ENCODE peak calls at places on chromosomes 7 and 10, in five cellular contexts. One of them, this sample, is unnamed.

GRCh38 chr7:87797798-87798403 is 78.3 kb downstream of the SLC25A40 start:
- DNase-seq in stimulated activated CD4-positive, alpha-beta T cell treated with anti-CD3 and anti-CD28 coated beads, Interleukin-15, amount 100 ng/mL, for 24 hours: no peak
- DNase-seq in Caki2: peak; percentile 60
- DNase-seq in NCI-H2171 treated with DMSO at 0.1 percent for 48 hours: peak; percentile 74
- DNase-seq in M059J: peak; percentile 62
- DNase-seq in this sample: peak; percentile 25

GRCh38 chr7:117117172-117117571 is 163.9 kb downstream of the ST7 start:
- DNase-seq in stimulated activated CD4-positive, alpha-beta T cell treated with anti-CD3 and anti-CD28 coated beads, Interleukin-15, amount 100 ng/mL, for 24 hours: no peak
- DNase-seq in Caki2: no peak
- DNase-seq in NCI-H2171 treated with DMSO at 0.1 percent for 48 hours: no peak
- DNase-seq in M059J: no peak
- DNase-seq in this sample: no peak

GRCh38 chr10:109067051-109067450 is 856.3 kb downstream of the XPNPEP1 start:
- DNase-seq in stimulated activated CD4-positive, alpha-beta T cell treated with anti-CD3 and anti-CD28 coated beads, Interleukin-15, amount 100 ng/mL, for 24 hours: no peak
- DNase-seq in Caki2: peak; percentile 39
- DNase-seq in NCI-H2171 treated with DMSO at 0.1 percent for 48 hours: no peak
- DNase-seq in M059J: no peak
- DNase-seq in this sample: no peak

GRCh38 chr7:28725911-28726310 is 232.2 kb downstream of the TRIL start:
- DNase-seq in stimulated activated CD4-positive, alpha-beta T cell treated with anti-CD3 and anti-CD28 coated beads, Interleukin-15, amount 100 ng/mL, for 24 hours: no peak
- DNase-seq in Caki2: no peak
- DNase-seq in NCI-H2171 treated with DMSO at 0.1 percent for 48 hours: no peak
- DNase-seq in M059J: peak; percentile 50
- DNase-seq in this sample: no peak

GRCh38 chr10:8315619-8316021 is 261.1 kb downstream of the GATA3 start:
- DNase-seq in stimulated activated CD4-positive, alpha-beta T cell treated with anti-CD3 and anti-CD28 coated beads, Interleukin-15, amount 100 ng/mL, for 24 hours: no peak
- DNase-seq in Caki2: no peak
- DNase-seq in NCI-H2171 treated with DMSO at 0.1 percent for 48 hours: no peak
- DNase-seq in M059J: no peak
- DNase-seq in this sample: no peak

GRCh38 chr7:64521409-64521984 is 41.4 kb downstream of the ZNF680 start:
- DNase-seq in stimulated activated CD4-positive, alpha-beta T cell treated with anti-CD3 and anti-CD28 coated beads, Interleukin-15, amount 100 ng/mL, for 24 hours: no peak
- DNase-seq in Caki2: no peak
- DNase-seq in NCI-H2171 treated with DMSO at 0.1 percent for 48 hours: no peak
- DNase-seq in M059J: no peak
- DNase-seq in this sample: no peak

GRCh38 chr7:132666786-132667185 is 90.5 kb upstream of the PLXNA4 start:
- DNase-seq in stimulated activated CD4-positive, alpha-beta T cell treated with anti-CD3 and anti-CD28 coated beads, Interleukin-15, amount 100 ng/mL, for 24 hours: no peak
- DNase-seq in Caki2: no peak
- DNase-seq in NCI-H2171 treated with DMSO at 0.1 percent for 48 hours: no peak
- DNase-seq in M059J: peak; percentile 50
- DNase-seq in this sample: no peak

GRCh38 chr7:93117327-93117726 is 452 bp downstream of the SAMD9 start:
- DNase-seq in stimulated activated CD4-positive, alpha-beta T cell treated with anti-CD3 and anti-CD28 coated beads, Interleukin-15, amount 100 ng/mL, for 24 hours: no peak
- DNase-seq in Caki2: peak; percentile 3
- DNase-seq in NCI-H2171 treated with DMSO at 0.1 percent for 48 hours: no peak
- DNase-seq in M059J: peak; percentile 34
- DNase-seq in this sample: no peak

GRCh38 chr7:122463631-122464030 is 159.1 kb upstream of the FEZF1 start:
- DNase-seq in stimulated activated CD4-positive, alpha-beta T cell treated with anti-CD3 and anti-CD28 coated beads, Interleukin-15, amount 100 ng/mL, for 24 hours: no peak
- DNase-seq in Caki2: no peak
- DNase-seq in NCI-H2171 treated with DMSO at 0.1 percent for 48 hours: no peak
- DNase-seq in M059J: no peak
- DNase-seq in this sample: no peak

GRCh38 chr7:81111781-81112540 is 193.1 kb upstream of the SEMA3C start:
- DNase-seq in stimulated activated CD4-positive, alpha-beta T cell treated with anti-CD3 and anti-CD28 coated beads, Interleukin-15, amount 100 ng/mL, for 24 hours: no peak
- DNase-seq in Caki2: no peak
- DNase-seq in NCI-H2171 treated with DMSO at 0.1 percent for 48 hours: no peak
- DNase-seq in M059J: peak; percentile 69
- DNase-seq in this sample: no peak

GRCh38 chr7:120942861-120943260 is 7.7 kb upstream of the ING3 start:
- DNase-seq in stimulated activated CD4-positive, alpha-beta T cell treated with anti-CD3 and anti-CD28 coated beads, Interleukin-15, amount 100 ng/mL, for 24 hours: no peak
- DNase-seq in Caki2: no peak
- DNase-seq in NCI-H2171 treated with DMSO at 0.1 percent for 48 hours: no peak
- DNase-seq in M059J: no peak
- DNase-seq in this sample: no peak

GRCh38 chr7:158001621-158002320 is 585.9 kb downstream of the PTPRN2 start:
- DNase-seq in stimulated activated CD4-positive, alpha-beta T cell treated with anti-CD3 and anti-CD28 coated beads, Interleukin-15, amount 100 ng/mL, for 24 hours: no peak
- DNase-seq in Caki2: no peak
- DNase-seq in NCI-H2171 treated with DMSO at 0.1 percent for 48 hours: peak; percentile 4
- DNase-seq in M059J: peak; percentile 78
- DNase-seq in this sample: peak; percentile 75

GRCh38 chr10:132146941-132147915 is 39.5 kb upstream of the DPYSL4 start:
- DNase-seq in stimulated activated CD4-positive, alpha-beta T cell treated with anti-CD3 and anti-CD28 coated beads, Interleukin-15, amount 100 ng/mL, for 24 hours: no peak
- DNase-seq in Caki2: no peak
- DNase-seq in NCI-H2171 treated with DMSO at 0.1 percent for 48 hours: no peak
- DNase-seq in M059J: no peak
- DNase-seq in this sample: no peak

GRCh38 chr10:72692057-72692891 is at the start of gene MCU:
- DNase-seq in stimulated activated CD4-positive, alpha-beta T cell treated with anti-CD3 and anti-CD28 coated beads, Interleukin-15, amount 100 ng/mL, for 24 hours: peak; percentile 97
- DNase-seq in Caki2: peak; percentile 89
- DNase-seq in NCI-H2171 treated with DMSO at 0.1 percent for 48 hours: peak; percentile 35
- DNase-seq in M059J: peak; percentile 66
- DNase-seq in this sample: no peak

GRCh38 chr10:132463333-132464255 is 66.6 kb downstream of the PWWP2B start:
- DNase-seq in stimulated activated CD4-positive, alpha-beta T cell treated with anti-CD3 and anti-CD28 coated beads, Interleukin-15, amount 100 ng/mL, for 24 hours: no peak
- DNase-seq in Caki2: no peak
- DNase-seq in NCI-H2171 treated with DMSO at 0.1 percent for 48 hours: no peak
- DNase-seq in M059J: no peak
- DNase-seq in this sample: no peak

GRCh38 chr10:29522038-29522855 is 112.5 kb downstream of the SVIL start:
- DNase-seq in stimulated activated CD4-positive, alpha-beta T cell treated with anti-CD3 and anti-CD28 coated beads, Interleukin-15, amount 100 ng/mL, for 24 hours: no peak
- DNase-seq in Caki2: no peak
- DNase-seq in NCI-H2171 treated with DMSO at 0.1 percent for 48 hours: no peak
- DNase-seq in M059J: peak; percentile 40
- DNase-seq in this sample: no peak

GRCh38 chr7:22726345-22726848 is 603 bp upstream of the IL6 start:
- DNase-seq in stimulated activated CD4-positive, alpha-beta T cell treated with anti-CD3 and anti-CD28 coated beads, Interleukin-15, amount 100 ng/mL, for 24 hours: peak; percentile 69
- DNase-seq in Caki2: peak; percentile 90
- DNase-seq in NCI-H2171 treated with DMSO at 0.1 percent for 48 hours: peak; percentile 68
- DNase-seq in M059J: peak; percentile 92
- DNase-seq in this sample: peak; percentile 19

GRCh38 chr10:4061441-4061951 is 276.5 kb upstream of the KLF6 start:
- DNase-seq in stimulated activated CD4-positive, alpha-beta T cell treated with anti-CD3 and anti-CD28 coated beads, Interleukin-15, amount 100 ng/mL, for 24 hours: no peak
- DNase-seq in Caki2: no peak
- DNase-seq in NCI-H2171 treated with DMSO at 0.1 percent for 48 hours: no peak
- DNase-seq in M059J: no peak
- DNase-seq in this sample: no peak

This sample was measured in NCI-H2029 treated with DMSO at 0.1 percent for 48 hours.